ENCODE peak calls at places on chromosome 6, in five cellular contexts. D is neural progenitor cell, P is PC-3, Y is GM23248, U is SK-N-SH. T is an unnamed sample.
A peak's percentile ranks its signal among the peaks of the same experiment; 100 is the strongest.

GRCh38 chr6:80457044-80457933 is 350.8 kb downstream of the BCKDHB start:
- DNase-seq in D (no peak), P (peak; percentile 90), Y (peak; percentile 99), U (no peak), T (no peak)

GRCh38 chr6:139126255-139126654 is 8.6 kb upstream of the HECA start:
- DNase-seq in D (no peak), P (peak; percentile 23), Y (peak; percentile 97), U (no peak), T (no peak)

GRCh38 chr6:155483858-155484257 is 28.2 kb upstream of the NOX3 start:
- DNase-seq in D (no peak), P (no peak), Y (peak; percentile 75), U (no peak), T (no peak)

GRCh38 chr6:141562181-141562800 is 570.4 kb upstream of the GJE1 start:
- DNase-seq in D (peak; percentile 56), P (peak; percentile 49), Y (peak; percentile 42), U (peak; percentile 2), T (no peak)

GRCh38 chr6:50850860-50851259 is 32.2 kb downstream of the TFAP2B start:
- DNase-seq in D (peak; percentile 73), P (no peak), Y (no peak), U (no peak), T (no peak)

GRCh38 chr6:149846321-149846720 is 17.8 kb downstream of the LRP11 start:
- DNase-seq in D (no peak), P (peak; percentile 87), Y (peak; percentile 93), U (no peak), T (no peak)

GRCh38 chr6:22722913-22723312 is 153.5 kb downstream of the HDGFL1 start:
- DNase-seq in D (no peak), P (no peak), Y (no peak), U (no peak), T (no peak)

GRCh38 chr6:53825514-53826321 is 30.9 kb downstream of the LRRC1 start:
- DNase-seq in D (no peak), P (no peak), Y (peak; percentile 28), U (no peak), T (no peak)

GRCh38 chr6:6806793-6807518 is 218.4 kb downstream of the LY86 start:
- DNase-seq in D (no peak), P (peak; percentile 81), Y (no peak), U (no peak), T (no peak)

GRCh38 chr6:16020259-16020658 is 108.6 kb upstream of the MYLIP start:
- DNase-seq in D (no peak), P (no peak), Y (no peak), U (no peak), T (no peak)

GRCh38 chr6:23343610-23344306 is 774.4 kb downstream of the HDGFL1 start:
- DNase-seq in D (no peak), P (no peak), Y (no peak), U (no peak), T (no peak)

GRCh38 chr6:7910298-7910653 is 312 bp downstream of the TXNDC5 start:
- DNase-seq in D (no peak), P (peak; percentile 9), Y (no peak), U (no peak), T (no peak)

GRCh38 chr6:31168606-31169005 is 1.9 kb downstream of the POU5F1 start:
- DNase-seq in D (no peak), P (no peak), Y (no peak), U (no peak), T (no peak)

GRCh38 chr6:71045296-71045695 is 88.4 kb upstream of the B3GAT2 start:
- DNase-seq in D (no peak), P (no peak), Y (no peak), U (no peak), T (no peak)

GRCh38 chr6:71123051-71123450 is 165.6 kb upstream of the OGFRL1 start:
- DNase-seq in D (no peak), P (no peak), Y (no peak), U (no peak), T (no peak)

GRCh38 chr6:29926795-29927427 is 15.4 kb upstream of the HLA-A start:
- DNase-seq in D (peak; percentile 16), P (no peak), Y (peak; percentile 84), U (no peak), T (peak; percentile 29)

GRCh38 chr6:29925341-29926080 is 16.8 kb upstream of the HLA-A start:
- DNase-seq in D (no peak), P (no peak), Y (peak; percentile 24), U (no peak), T (no peak)

GRCh38 chr6:29924731-29925130 is 17.6 kb upstream of the HLA-A start:
- DNase-seq in D (no peak), P (peak; percentile 36), Y (peak; percentile 38), U (no peak), T (no peak)

GRCh38 chr6:29926081-29926794 is 16.1 kb upstream of the HLA-A start:
- DNase-seq in D (no peak), P (no peak), Y (peak; percentile 57), U (no peak), T (no peak)

GRCh38 chr6:29927841-29928388 is 14.4 kb upstream of the HLA-A start:
- DNase-seq in D (no peak), P (no peak), Y (no peak), U (no peak), T (no peak)
- H3K9ac ChIP-seq in D (no peak overlapping the region), P (no peak overlapping the region), Y (no peak overlapping the region), U (no peak overlapping the region), T (no peak overlapping the region)

DNA sequence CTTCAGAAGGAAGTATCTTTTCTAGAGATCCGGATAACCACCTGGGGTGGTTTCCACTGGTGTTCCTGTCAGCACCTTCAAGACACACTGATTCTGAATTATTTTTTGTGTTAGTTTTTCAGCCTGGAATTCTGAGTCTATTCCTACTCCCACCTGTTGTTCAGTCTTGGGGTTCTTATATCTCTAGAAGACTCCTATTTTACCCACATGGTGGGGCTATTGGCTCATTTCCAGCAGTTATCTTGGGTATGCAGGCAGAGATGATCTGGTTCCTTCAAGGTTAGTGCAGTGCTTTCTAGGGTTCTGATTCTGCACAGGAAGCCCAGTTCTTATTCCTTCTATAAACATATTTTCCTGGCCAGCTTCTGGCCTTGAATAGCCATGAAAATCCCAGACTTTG is 175.6 kb upstream of the PDE7B start:
- DNase-seq in D (peak; percentile 72), P (peak; percentile 38), Y (peak; percentile 15), U (peak; percentile 39), T (peak; percentile 52)
- H3F3A ChIP-seq in D (no peaks in the 10 kb centered on the region), P (no peaks in the 10 kb centered on the region), Y (no peaks in the 10 kb centered on the region), U (no peaks in the 10 kb centered on the region), T (no peaks in the 10 kb centered on the region)

GRCh38 chr6:26269406-26270120 is 95.4 kb upstream of the BTN3A2 start:
- DNase-seq in D (no peak), P (no peak), Y (no peak), U (no peak), T (peak; percentile 35)
- H3K9ac ChIP-seq in D (peak overlapping the region; percentile 74), P (no peak overlapping the region), Y (peak overlapping the region; percentile 87), U (peak overlapping the region; percentile 83), T (peak overlapping the region; percentile 93)

GRCh38 chr6:118476554-118476953 is 71.5 kb upstream of the PLN start:
- DNase-seq in D (no peak), P (no peak), Y (no peak), U (no peak), T (no peak)
- H3F3A ChIP-seq in D (no peaks in the 10 kb centered on the region), P (no peaks in the 10 kb centered on the region), Y (no peaks in the 10 kb centered on the region), U (no peaks in the 10 kb centered on the region), T (no peaks in the 10 kb centered on the region)

GRCh38 chr6:41657131-41658094 is 19.1 kb downstream of the MDFI start:
- DNase-seq in D (no peak), P (no peak), Y (no peak), U (no peak), T (no peak)

GRCh38 chr6:41658551-41659069 is 20.3 kb downstream of the MDFI start:
- DNase-seq in D (no peak), P (no peak), Y (no peak), U (no peak), T (no peak)

GRCh38 chr6:41654433-41655020 is 16.3 kb downstream of the MDFI start:
- DNase-seq in D (no peak), P (no peak), Y (no peak), U (no peak), T (no peak)

GRCh38 chr6:41653642-41654432 is 15.6 kb downstream of the MDFI start:
- DNase-seq in D (no peak), P (no peak), Y (no peak), U (no peak), T (no peak)

GRCh38 chr6:41655706-41656668 is 17.7 kb downstream of the MDFI start:
- DNase-seq in D (peak; percentile 30), P (no peak), Y (no peak), U (no peak), T (no peak)
- H3K9ac ChIP-seq in D (no peak overlapping the region), P (no peak overlapping the region), Y (no peak overlapping the region), U (no peak overlapping the region), T (no peak overlapping the region)

DNA sequence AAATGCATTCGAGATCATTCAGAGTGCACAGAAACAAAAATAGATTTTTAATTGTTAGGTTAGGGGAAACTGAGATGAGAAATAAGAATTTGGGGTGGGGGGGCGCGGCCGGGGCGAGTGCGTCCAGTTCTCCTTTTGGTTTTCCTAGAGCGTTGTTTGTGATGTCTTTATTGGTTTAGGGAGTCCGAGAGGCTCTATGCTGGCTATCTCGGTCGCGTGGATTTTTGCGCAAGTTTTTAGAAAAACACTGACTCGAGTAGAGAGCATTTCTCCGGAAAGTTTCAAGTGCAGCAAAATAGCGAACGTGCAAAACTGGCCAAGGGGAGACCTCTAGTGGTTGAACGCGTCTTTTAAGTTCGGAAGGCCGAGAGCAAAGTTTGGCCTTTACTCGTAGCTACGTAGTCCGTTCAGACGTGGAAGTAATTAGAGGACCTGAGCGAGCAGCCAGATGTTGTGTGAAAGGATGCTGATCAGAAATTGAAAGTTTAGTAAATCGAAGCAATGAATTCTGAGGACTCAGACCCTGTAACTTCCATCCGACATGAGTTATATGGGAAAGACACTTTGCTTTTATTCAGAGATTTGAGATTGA is 2.6 kb downstream of the L3MBTL3 start:
- DNase-seq in D (peak; percentile 87), P (peak; percentile 85), Y (peak; percentile 97), U (peak; percentile 60), T (peak; percentile 87)
- H3F3A ChIP-seq in D (peaks cover 14% of the 10 kb centered on the region), P (no peaks in the 10 kb centered on the region), Y (peaks cover 14% of the 10 kb centered on the region), U (peaks cover 9% of the 10 kb centered on the region), T (peaks cover 8% of the 10 kb centered on the region)